ENCODE peak calls at places on chromosomes 7 and 10, in seven cellular contexts. One of them, this sample, is unnamed.
A peak's percentile ranks its signal among the peaks of the same experiment; 100 is the strongest.

GRCh38 chr10:13587367-13587766 is 602 bp downstream of the PRPF18 start:
- DNase-seq in IMR-90: no peak
- DNase-seq in kidney epithelial cell: no peak
- DNase-seq in AG09309: no peak
- DNase-seq in A673: no peak
- DNase-seq in cardiac muscle cell: no peak
- DNase-seq in upper lobe of right lung: no peak
- DNase-seq in this sample: no peak

GRCh38 chr10:64271983-64272382 is 750.8 kb downstream of the REEP3 start:
- DNase-seq in kidney epithelial cell: no peak
- DNase-seq in upper lobe of right lung: no peak
- DNase-seq in IMR-90: no peak
- DNase-seq in AG09309: no peak
- DNase-seq in A673: peak; percentile 19
- DNase-seq in cardiac muscle cell: no peak
- DNase-seq in this sample: no peak

GRCh38 chr7:79217468-79217867 is 236.0 kb downstream of the MAGI2 start:
- DNase-seq in IMR-90: peak; percentile 58
- DNase-seq in upper lobe of right lung: no peak
- DNase-seq in cardiac muscle cell: no peak
- DNase-seq in kidney epithelial cell: no peak
- DNase-seq in AG09309: no peak
- DNase-seq in A673: no peak
- DNase-seq in this sample: no peak

GRCh38 chr7:71283802-71284201 is 151.9 kb downstream of the GALNT17 start:
- DNase-seq in AG09309: no peak
- DNase-seq in upper lobe of right lung: no peak
- DNase-seq in cardiac muscle cell: no peak
- DNase-seq in IMR-90: no peak
- DNase-seq in A673: no peak
- DNase-seq in kidney epithelial cell: no peak
- DNase-seq in this sample: no peak

GRCh38 chr7:131425992-131426391 is 98.3 kb downstream of the MKLN1 start:
- DNase-seq in kidney epithelial cell: no peak
- DNase-seq in A673: no peak
- DNase-seq in cardiac muscle cell: peak; percentile 47
- DNase-seq in AG09309: no peak
- DNase-seq in IMR-90: no peak
- DNase-seq in upper lobe of right lung: no peak
- DNase-seq in this sample: no peak

GRCh38 chr7:90766814-90767564 is 170.9 kb downstream of the CDK14 start:
- DNase-seq in kidney epithelial cell: peak; percentile 83
- DNase-seq in cardiac muscle cell: peak; percentile 93
- DNase-seq in A673: peak; percentile 61
- DNase-seq in AG09309: no peak
- DNase-seq in IMR-90: peak; percentile 82
- DNase-seq in upper lobe of right lung: no peak
- DNase-seq in this sample: no peak

GRCh38 chr10:86522385-86522855 is 828 bp upstream of the WAPL start:
- DNase-seq in A673: no peak
- DNase-seq in AG09309: no peak
- DNase-seq in upper lobe of right lung: no peak
- DNase-seq in cardiac muscle cell: no peak
- DNase-seq in kidney epithelial cell: no peak
- DNase-seq in IMR-90: no peak
- DNase-seq in this sample: no peak

GRCh38 chr10:43681226-43681625 is 32.5 kb upstream of the ZNF32 start:
- DNase-seq in A673: no peak
- DNase-seq in kidney epithelial cell: no peak
- DNase-seq in AG09309: no peak
- DNase-seq in IMR-90: no peak
- DNase-seq in cardiac muscle cell: no peak
- DNase-seq in upper lobe of right lung: no peak
- DNase-seq in this sample: no peak

GRCh38 chr10:119079572-119080520 is 771 bp downstream of the EIF3A start:
- DNase-seq in IMR-90: peak; percentile 75
- DNase-seq in cardiac muscle cell: peak; percentile 86
- DNase-seq in upper lobe of right lung: peak; percentile 93
- DNase-seq in kidney epithelial cell: no peak
- DNase-seq in AG09309: no peak
- DNase-seq in A673: peak; percentile 72
- DNase-seq in this sample: peak; percentile 37

GRCh38 chr7:55362927-55363326 is 2.2 kb upstream of the LANCL2 start:
- DNase-seq in A673: no peak
- DNase-seq in cardiac muscle cell: no peak
- DNase-seq in IMR-90: no peak
- DNase-seq in upper lobe of right lung: no peak
- DNase-seq in kidney epithelial cell: no peak
- DNase-seq in AG09309: no peak
- DNase-seq in this sample: no peak

GRCh38 chr7:36985866-36986402 is 261.6 kb upstream of the AOAH start:
- DNase-seq in IMR-90: no peak
- DNase-seq in cardiac muscle cell: no peak
- DNase-seq in kidney epithelial cell: no peak
- DNase-seq in upper lobe of right lung: no peak
- DNase-seq in A673: peak; percentile 18
- DNase-seq in AG09309: no peak
- DNase-seq in this sample: no peak

GRCh38 chr7:128166603-128167315 is 74.3 kb upstream of the LEP start:
- DNase-seq in kidney epithelial cell: no peak
- DNase-seq in upper lobe of right lung: no peak
- DNase-seq in AG09309: no peak
- DNase-seq in IMR-90: no peak
- DNase-seq in A673: no peak
- DNase-seq in cardiac muscle cell: peak; percentile 10
- DNase-seq in this sample: no peak

GRCh38 chr10:14621037-14621436 is 153.7 kb downstream of the FAM107B start:
- DNase-seq in upper lobe of right lung: no peak
- DNase-seq in kidney epithelial cell: no peak
- DNase-seq in IMR-90: peak; percentile 55
- DNase-seq in cardiac muscle cell: no peak
- DNase-seq in AG09309: no peak
- DNase-seq in A673: no peak
- DNase-seq in this sample: no peak

GRCh38 chr10:123007558-123008378 is 827 bp downstream of the IKZF5 start:
- DNase-seq in kidney epithelial cell: peak; percentile 35
- DNase-seq in AG09309: peak; percentile 11
- DNase-seq in A673: peak; percentile 63
- DNase-seq in IMR-90: peak; percentile 62
- DNase-seq in upper lobe of right lung: no peak
- DNase-seq in cardiac muscle cell: peak; percentile 42
- DNase-seq in this sample: no peak

GRCh38 chr7:31883761-31884164 is 186.4 kb downstream of the PDE1C start:
- DNase-seq in AG09309: peak; percentile 47
- DNase-seq in cardiac muscle cell: peak; percentile 59
- DNase-seq in upper lobe of right lung: no peak
- DNase-seq in IMR-90: peak; percentile 64
- DNase-seq in kidney epithelial cell: no peak
- DNase-seq in A673: peak; percentile 80
- DNase-seq in this sample: peak; percentile 8

GRCh38 chr7:90607196-90607595 is 11.1 kb downstream of the CDK14 start:
- DNase-seq in A673: no peak
- DNase-seq in upper lobe of right lung: no peak
- DNase-seq in IMR-90: no peak
- DNase-seq in cardiac muscle cell: no peak
- DNase-seq in AG09309: no peak
- DNase-seq in kidney epithelial cell: no peak
- DNase-seq in this sample: no peak

GRCh38 chr7:91436655-91437054 is 172.4 kb downstream of the FZD1 start:
- DNase-seq in kidney epithelial cell: no peak
- DNase-seq in cardiac muscle cell: no peak
- DNase-seq in IMR-90: no peak
- DNase-seq in A673: no peak
- DNase-seq in upper lobe of right lung: no peak
- DNase-seq in AG09309: no peak
- DNase-seq in this sample: no peak

GRCh38 chr10:79345241-79346011 is 1.8 kb upstream of the PPIF start:
- DNase-seq in kidney epithelial cell: no peak
- DNase-seq in IMR-90: no peak
- DNase-seq in upper lobe of right lung: peak; percentile 64
- DNase-seq in AG09309: no peak
- DNase-seq in A673: no peak
- DNase-seq in cardiac muscle cell: no peak
- DNase-seq in this sample: no peak

GRCh38 chr7:47485640-47486435 is 96.1 kb downstream of the TNS3 start:
- DNase-seq in AG09309: no peak
- DNase-seq in kidney epithelial cell: no peak
- DNase-seq in A673: no peak
- DNase-seq in cardiac muscle cell: no peak
- DNase-seq in upper lobe of right lung: no peak
- DNase-seq in IMR-90: peak; percentile 45
- DNase-seq in this sample: no peak

GRCh38 chr10:22570733-22571430 is 143.5 kb downstream of the PIP4K2A start:
- DNase-seq in A673: no peak
- DNase-seq in kidney epithelial cell: no peak
- DNase-seq in upper lobe of right lung: no peak
- DNase-seq in IMR-90: no peak
- DNase-seq in cardiac muscle cell: no peak
- DNase-seq in AG09309: no peak
- DNase-seq in this sample: no peak

GRCh38 chr7:80711521-80711920 is 73.1 kb downstream of the CD36 start:
- DNase-seq in AG09309: no peak
- DNase-seq in cardiac muscle cell: peak; percentile 29
- DNase-seq in A673: peak; percentile 60
- DNase-seq in IMR-90: peak; percentile 73
- DNase-seq in kidney epithelial cell: no peak
- DNase-seq in upper lobe of right lung: no peak
- DNase-seq in this sample: no peak

GRCh38 chr7:99822731-99823718 is 4.8 kb upstream of the CYP3A43 start:
- DNase-seq in A673: no peak
- DNase-seq in cardiac muscle cell: no peak
- DNase-seq in IMR-90: no peak
- DNase-seq in kidney epithelial cell: no peak
- DNase-seq in upper lobe of right lung: no peak
- DNase-seq in AG09309: no peak
- DNase-seq in this sample: no peak

GRCh38 chr7:33423646-33424020 is 294.3 kb downstream of the BBS9 start:
- DNase-seq in IMR-90: no peak
- DNase-seq in cardiac muscle cell: no peak
- DNase-seq in upper lobe of right lung: no peak
- DNase-seq in kidney epithelial cell: no peak
- DNase-seq in AG09309: no peak
- DNase-seq in A673: peak; percentile 13
- DNase-seq in this sample: no peak
- TF ChIP-seq CTCF in IMR-90: peak; percentile 26
- TF ChIP-seq CTCF in cardiac muscle cell: peak; percentile 23
- TF ChIP-seq CTCF in upper lobe of right lung: peak; percentile 49
- TF ChIP-seq CTCF in kidney epithelial cell: peak; percentile 8
- TF ChIP-seq CTCF in AG09309: no peak
- TF ChIP-seq CTCF in A673: peak; percentile 53
- TF ChIP-seq CTCF in this sample: no peak

GRCh38 chr7:139232893-139233292 is 1.9 kb downstream of the UBN2 start:
- DNase-seq in cardiac muscle cell: no peak
- DNase-seq in kidney epithelial cell: no peak
- DNase-seq in AG09309: no peak
- DNase-seq in A673: no peak
- DNase-seq in upper lobe of right lung: no peak
- DNase-seq in IMR-90: peak; percentile 51
- DNase-seq in this sample: no peak
- H3K4me3 ChIP-seq in cardiac muscle cell: peak overlapping the region; percentile 99
- H3K4me3 ChIP-seq in kidney epithelial cell: no peak overlapping the region
- H3K4me3 ChIP-seq in AG09309: peak overlapping the region; percentile 91
- H3K4me3 ChIP-seq in A673: peak overlapping the region; percentile 83
- H3K4me3 ChIP-seq in upper lobe of right lung: peak overlapping the region; percentile 82
- H3K4me3 ChIP-seq in IMR-90: peak overlapping the region; percentile 14
- H3K4me3 ChIP-seq in this sample: peak overlapping the region; percentile 90

DNA sequence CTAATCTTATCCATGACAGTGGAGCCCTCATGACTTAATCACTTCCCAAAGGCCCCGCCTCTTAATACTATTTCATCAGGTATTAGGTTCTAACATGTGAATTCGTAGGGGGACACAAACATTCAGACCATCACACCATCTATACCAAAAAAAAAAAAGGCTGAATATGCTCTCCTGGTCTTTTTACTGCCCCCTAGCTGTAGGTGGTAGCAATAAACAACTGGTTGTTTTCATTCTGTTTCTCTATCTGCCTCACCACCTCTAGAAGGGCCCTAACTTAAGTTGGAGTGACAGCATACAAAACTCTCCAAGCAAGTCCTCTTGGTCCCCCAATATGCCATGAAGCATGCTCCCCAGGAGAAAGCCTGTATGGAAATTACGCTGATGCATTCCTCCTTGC is 94.1 kb downstream of the GRM8 start:
- DNase-seq in upper lobe of right lung: no peak
- DNase-seq in AG09309: no peak
- DNase-seq in kidney epithelial cell: no peak
- DNase-seq in cardiac muscle cell: no peak
- DNase-seq in A673: peak; percentile 33
- DNase-seq in IMR-90: no peak
- DNase-seq in this sample: no peak
- TF ChIP-seq CTCF in upper lobe of right lung: peak; percentile 16
- TF ChIP-seq CTCF in AG09309: no peak
- TF ChIP-seq CTCF in kidney epithelial cell: peak; percentile 30
- TF ChIP-seq CTCF in cardiac muscle cell: no peak
- TF ChIP-seq CTCF in A673: peak; percentile 69
- TF ChIP-seq CTCF in IMR-90: no peak
- TF ChIP-seq CTCF in this sample: no peak

DNA sequence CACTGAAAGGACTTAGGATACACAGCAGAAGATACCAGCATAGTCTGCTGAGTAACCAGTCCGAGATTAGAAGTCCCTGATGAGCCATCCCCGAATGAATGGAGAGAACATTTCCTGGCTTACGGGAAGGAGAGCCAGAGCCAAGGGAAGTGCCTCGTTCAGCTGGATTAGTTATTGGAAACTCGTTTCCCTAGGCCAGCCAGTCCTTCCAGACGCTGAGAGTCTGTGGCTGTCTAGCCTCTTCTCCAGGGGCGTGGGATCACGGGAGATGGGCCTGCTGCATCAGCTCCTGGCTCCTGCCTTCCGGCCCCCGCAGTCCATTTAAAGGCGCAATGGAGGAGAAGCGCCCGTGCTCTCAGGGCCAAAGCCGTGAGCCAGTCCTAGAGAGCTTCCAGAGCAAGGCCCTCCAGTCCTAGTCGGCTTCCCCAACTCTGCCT is 712.8 kb downstream of the PARD3 start:
- DNase-seq in AG09309: peak; percentile 39
- DNase-seq in IMR-90: peak; percentile 78
- DNase-seq in cardiac muscle cell: peak; percentile 81
- DNase-seq in upper lobe of right lung: no peak
- DNase-seq in A673: peak; percentile 17
- DNase-seq in kidney epithelial cell: no peak
- DNase-seq in this sample: no peak
- H3K4me3 ChIP-seq in AG09309: no peak overlapping the region
- H3K4me3 ChIP-seq in IMR-90: no peak overlapping the region
- H3K4me3 ChIP-seq in cardiac muscle cell: no peak overlapping the region
- H3K4me3 ChIP-seq in upper lobe of right lung: no peak overlapping the region
- H3K4me3 ChIP-seq in A673: no peak overlapping the region
- H3K4me3 ChIP-seq in kidney epithelial cell: no peak overlapping the region
- H3K4me3 ChIP-seq in this sample: no peak overlapping the region

DNA sequence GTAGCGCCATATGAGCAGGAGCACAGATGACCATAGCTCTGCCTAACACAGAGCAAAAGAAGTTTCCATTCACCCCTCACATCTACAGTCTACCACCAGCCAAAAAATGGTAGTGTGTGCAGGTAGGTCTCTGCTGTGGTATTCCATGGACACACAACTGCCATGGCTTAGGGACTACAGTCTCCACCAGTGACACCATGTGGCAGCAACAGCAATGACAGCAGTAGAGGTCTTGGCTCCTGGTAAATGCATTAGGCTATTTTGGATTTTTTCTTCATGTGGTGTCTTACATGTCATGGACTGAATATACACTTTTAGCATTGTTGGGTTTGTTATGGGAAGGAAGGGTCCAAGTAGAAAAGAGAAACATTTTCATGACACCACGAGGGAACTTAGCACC is 70.1 kb upstream of the CABCOCO1 start:
- DNase-seq in upper lobe of right lung: no peak
- DNase-seq in AG09309: no peak
- DNase-seq in kidney epithelial cell: no peak
- DNase-seq in IMR-90: no peak
- DNase-seq in cardiac muscle cell: peak; percentile 20
- DNase-seq in A673: peak; percentile 62
- DNase-seq in this sample: no peak
- TF ChIP-seq CTCF in upper lobe of right lung: peak; percentile 34
- TF ChIP-seq CTCF in AG09309: peak; percentile 41
- TF ChIP-seq CTCF in kidney epithelial cell: peak; percentile 19
- TF ChIP-seq CTCF in IMR-90: no peak
- TF ChIP-seq CTCF in cardiac muscle cell: peak; percentile 35
- TF ChIP-seq CTCF in A673: peak; percentile 77
- TF ChIP-seq CTCF in this sample: no peak